ENCODE peak calls at places on chromosomes 1 and 21, in nine cellular contexts. L is right atrium auricular region, P is astrocyte, W is A549, Q is H9, U is suprapubic skin, N is tibial artery, D is esophagus muscularis mucosa, S is pancreas. X is an unnamed sample. For H3K4me1, the result is how much of the 10 kb centered on the place peaks cover.

GRCh38 chr1:38005195-38006007 is at the start of gene FHL3:
- DNase-seq in D (no peak), N (peak), L (peak), S (peak), Q (peak), W (no peak), U (peak), P (peak), X (no peak)

GRCh38 chr1:17079140-17079868 is 25.5 kb upstream of the SDHB start:
- DNase-seq in D (no peak), W (no peak), L (no peak), N (no peak), S (no peak), U (no peak), Q (no peak), P (no peak), X (no peak)

GRCh38 chr1:156051011-156051725 is 2.4 kb downstream of the UBQLN4 start:
- DNase-seq in S (no peak), U (no peak), L (no peak), Q (no peak), N (no peak), D (no peak), W (no peak), P (no peak), X (no peak)

GRCh38 chr1:234597894-234598293 is 12.1 kb downstream of the IRF2BP2 start:
- DNase-seq in Q (no peak), W (peak), P (no peak), U (no peak), S (no peak), D (no peak), L (peak), N (no peak), X (no peak)

GRCh38 chr1:217311766-217312165 is 319.1 kb downstream of the GPATCH2 start:
- DNase-seq in D (no peak), S (no peak), W (peak), P (no peak), U (no peak), L (no peak), N (no peak), Q (peak), X (no peak)

GRCh38 chr1:55378582-55378981 is 163.4 kb upstream of the USP24 start:
- DNase-seq in S (peak), U (no peak), Q (peak), D (peak), W (peak), L (peak), N (peak), P (peak), X (no peak)

GRCh38 chr1:218942421-218942820 is 231.3 kb upstream of the LYPLAL1 start:
- DNase-seq in S (no peak), U (no peak), L (no peak), P (no peak), D (no peak), N (no peak), W (no peak), Q (no peak), X (no peak)

GRCh38 chr1:39737546-39738169 is 1.0 kb upstream of the PPIE start:
- DNase-seq in S (no peak), D (no peak), N (no peak), L (no peak), P (peak), Q (no peak), W (no peak), U (no peak), X (no peak)

GRCh38 chr1:167548059-167548932 is 5.3 kb downstream of the CREG1 start:
- DNase-seq in U (no peak), W (peak), D (no peak), P (peak), Q (no peak), N (no peak), L (no peak), S (no peak), X (no peak)

GRCh38 chr1:27513958-27514357 is 24.0 kb upstream of the WASF2 start:
- DNase-seq in U (no peak), Q (no peak), S (no peak), W (no peak), D (no peak), P (no peak), L (no peak), N (no peak), X (no peak)

GRCh38 chr1:6137758-6138157 is 42.4 kb downstream of the CHD5 start:
- DNase-seq in W (no peak), N (no peak), U (no peak), D (no peak), S (peak), Q (no peak), P (no peak), L (no peak), X (no peak)

GRCh38 chr1:15046487-15047165 is 106.9 kb upstream of the TMEM51 start:
- DNase-seq in Q (peak), D (no peak), U (peak), W (peak), P (peak), N (peak), L (peak), S (peak), X (peak)

GRCh38 chr1:36734356-36734755 is 251.6 kb upstream of the CSF3R start:
- DNase-seq in U (no peak), N (peak), S (no peak), W (no peak), Q (no peak), D (no peak), L (no peak), P (no peak), X (no peak)

GRCh38 chr1:219931033-219931432 is 2.7 kb upstream of the SLC30A10 start:
- DNase-seq in S (no peak), D (no peak), L (no peak), U (no peak), Q (no peak), P (no peak), W (no peak), N (no peak), X (no peak)

GRCh38 chr1:81617308-81618027 is 183.3 kb upstream of the ADGRL2 start:
- DNase-seq in Q (no peak), N (no peak), P (no peak), L (no peak), S (no peak), W (no peak), U (no peak), D (no peak), X (no peak)

GRCh38 chr1:116115476-116115875 is 4.3 kb downstream of the MAB21L3 start:
- DNase-seq in U (no peak), W (peak), Q (no peak), D (peak), N (no peak), S (no peak), L (no peak), P (peak), X (peak)

DNA sequence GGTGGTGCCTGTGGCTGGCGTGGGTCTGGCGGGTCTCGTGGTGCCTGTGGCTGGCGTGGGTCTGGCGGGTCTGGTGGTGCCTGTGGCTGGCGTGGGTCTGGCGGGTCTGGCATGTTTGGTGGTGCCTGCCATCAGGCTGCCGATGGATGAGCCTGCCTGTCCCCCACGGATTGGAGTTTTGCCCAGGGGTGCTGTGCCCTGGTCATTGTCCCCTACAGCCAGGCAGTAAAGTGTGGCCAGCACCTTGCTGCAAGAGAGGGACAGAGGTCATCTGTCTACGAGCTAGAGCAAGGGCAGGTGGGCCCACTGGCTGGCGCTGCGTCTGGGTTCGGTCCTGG is 41.8 kb downstream of the SKI start:
- DNase-seq in U (no peak), D (no peak), N (no peak), L (no peak), S (no peak), W (no peak), P (no peak), Q (no peak), X (no peak)
- H3K4me1 ChIP-seq in U (half or more), D (half or more), N (half or more), L (half or more), S (under half), W (under half), P (under half), Q (under half), X (under half)

DNA sequence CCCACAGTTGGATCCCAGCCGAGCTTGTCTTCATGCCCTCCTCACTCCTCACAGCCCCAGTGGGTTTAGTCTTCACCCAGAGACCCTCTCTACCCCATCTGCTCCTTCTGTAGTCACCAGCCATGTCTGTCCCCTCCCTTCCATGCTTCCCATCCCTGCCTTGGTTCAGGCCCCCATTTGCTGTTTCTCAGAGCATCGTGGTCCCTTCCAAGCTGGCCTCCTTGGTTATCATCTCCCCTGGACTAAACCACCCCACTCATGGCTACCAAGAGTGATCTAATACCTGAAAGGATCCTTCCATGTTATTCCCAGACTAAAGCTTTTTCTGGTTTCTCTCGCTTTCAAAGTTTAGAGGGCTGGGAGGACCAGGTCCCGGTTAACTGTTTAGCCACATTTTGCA is 8.3 kb downstream of the CNIH3 start:
- DNase-seq in N (no peak), Q (no peak), W (no peak), L (no peak), S (no peak), U (no peak), P (no peak), D (no peak), X (no peak)
- H3K27ac ChIP-seq in N (no peak), Q (no peak), W (no peak), L (no peak), S (no peak), U (no peak), P (peak), D (no peak), X (no peak)

GRCh38 chr21:41752231-41752681 is 14.6 kb downstream of the RIPK4 start:
- DNase-seq in L (no peak), U (no peak), P (peak), S (peak), Q (no peak), D (no peak), W (no peak), N (no peak), X (peak)

GRCh38 chr21:41751621-41752020 is 15.2 kb downstream of the RIPK4 start:
- DNase-seq in U (no peak), W (no peak), N (no peak), S (peak), Q (no peak), D (no peak), P (no peak), L (no peak), X (peak)

GRCh38 chr21:41755258-41755933 is 11.5 kb downstream of the RIPK4 start:
- DNase-seq in P (no peak), U (no peak), D (no peak), L (no peak), S (peak), N (no peak), Q (no peak), W (no peak), X (no peak)

GRCh38 chr21:41754481-41754891 is 12.4 kb downstream of the RIPK4 start:
- DNase-seq in N (no peak), D (no peak), P (no peak), Q (peak), W (no peak), S (peak), U (no peak), L (no peak), X (no peak)

GRCh38 chr21:41753001-41753725 is 13.7 kb downstream of the RIPK4 start:
- DNase-seq in P (no peak), N (no peak), W (no peak), Q (no peak), D (no peak), U (no peak), S (peak), L (no peak), X (no peak)
- TF ChIP-seq CTCF in P (no peak), N (no peak), W (no peak), Q (no peak), D (no peak), U (no peak), S (no peak), L (no peak), X (no peak)

GRCh38 chr1:160403244-160403643 is 2.9 kb downstream of the VANGL2 start:
- DNase-seq in N (no peak), W (no peak), U (no peak), Q (no peak), D (no peak), L (peak), S (no peak), P (no peak), X (no peak)

GRCh38 chr1:160400646-160401486 is 502 bp downstream of the VANGL2 start:
- DNase-seq in U (no peak), W (no peak), L (no peak), D (no peak), P (no peak), S (peak), Q (peak), N (no peak), X (no peak)

GRCh38 chr1:160401487-160401805 is 1.1 kb downstream of the VANGL2 start:
- DNase-seq in D (no peak), L (no peak), P (no peak), N (no peak), U (no peak), S (no peak), W (no peak), Q (no peak), X (no peak)

GRCh38 chr1:160404094-160404493 is 3.7 kb downstream of the VANGL2 start:
- DNase-seq in Q (no peak), N (no peak), D (no peak), P (no peak), U (no peak), L (peak), W (no peak), S (no peak), X (no peak)

GRCh38 chr1:160401972-160402795 is 1.8 kb downstream of the VANGL2 start:
- DNase-seq in U (no peak), Q (no peak), D (no peak), S (no peak), W (no peak), L (peak), P (no peak), N (no peak), X (no peak)
- H3K4me1 ChIP-seq in U (half or more), Q (under half), D (under half), S (under half), W (under half), L (under half), P (under half), N (under half), X (under half)

GRCh38 chr1:153754266-153754665 is 20.9 kb upstream of the SLC27A3 start:
- DNase-seq in N (no peak), W (no peak), D (no peak), P (no peak), Q (no peak), S (no peak), U (no peak), L (no peak), X (no peak)
- H3K27ac ChIP-seq in N (peak), W (no peak), D (no peak), P (no peak), Q (no peak), S (no peak), U (no peak), L (no peak), X (no peak)

GRCh38 chr21:28473530-28474225 is 519.0 kb downstream of the LTN1 start:
- DNase-seq in U (no peak), W (no peak), L (no peak), S (no peak), Q (no peak), N (no peak), D (no peak), P (no peak), X (no peak)
- TF ChIP-seq CTCF in U (no peak), W (no peak), L (no peak), S (no peak), Q (no peak), N (no peak), D (no peak), P (no peak), X (no peak)

GRCh38 chr21:45096216-45096615 is 21.8 kb downstream of the ADARB1 start:
- DNase-seq in N (no peak), S (no peak), W (no peak), D (no peak), L (no peak), Q (no peak), U (no peak), P (no peak), X (no peak)
- H3K4me1 ChIP-seq in N (half or more), S (under half), W (under half), D (half or more), L (half or more), Q (under half), U (under half), P (under half), X (under half)

GRCh38 chr1:207965602-207966387 is 54.9 kb upstream of the CD34 start:
- DNase-seq in W (no peak), L (no peak), P (no peak), Q (no peak), D (peak), S (no peak), U (no peak), N (no peak), X (no peak)

GRCh38 chr1:207964195-207964966 is 53.5 kb upstream of the CD34 start:
- DNase-seq in N (no peak), Q (no peak), U (no peak), W (no peak), S (no peak), L (no peak), D (no peak), P (peak), X (peak)

GRCh38 chr1:207959995-207960745 is 49.2 kb upstream of the CD34 start:
- DNase-seq in W (no peak), Q (no peak), N (no peak), U (no peak), L (no peak), D (no peak), S (no peak), P (no peak), X (no peak)

GRCh38 chr1:207963429-207964194 is 52.7 kb upstream of the CD34 start:
- DNase-seq in U (peak), Q (peak), W (peak), D (peak), S (peak), L (peak), P (peak), N (peak), X (peak)

DNA sequence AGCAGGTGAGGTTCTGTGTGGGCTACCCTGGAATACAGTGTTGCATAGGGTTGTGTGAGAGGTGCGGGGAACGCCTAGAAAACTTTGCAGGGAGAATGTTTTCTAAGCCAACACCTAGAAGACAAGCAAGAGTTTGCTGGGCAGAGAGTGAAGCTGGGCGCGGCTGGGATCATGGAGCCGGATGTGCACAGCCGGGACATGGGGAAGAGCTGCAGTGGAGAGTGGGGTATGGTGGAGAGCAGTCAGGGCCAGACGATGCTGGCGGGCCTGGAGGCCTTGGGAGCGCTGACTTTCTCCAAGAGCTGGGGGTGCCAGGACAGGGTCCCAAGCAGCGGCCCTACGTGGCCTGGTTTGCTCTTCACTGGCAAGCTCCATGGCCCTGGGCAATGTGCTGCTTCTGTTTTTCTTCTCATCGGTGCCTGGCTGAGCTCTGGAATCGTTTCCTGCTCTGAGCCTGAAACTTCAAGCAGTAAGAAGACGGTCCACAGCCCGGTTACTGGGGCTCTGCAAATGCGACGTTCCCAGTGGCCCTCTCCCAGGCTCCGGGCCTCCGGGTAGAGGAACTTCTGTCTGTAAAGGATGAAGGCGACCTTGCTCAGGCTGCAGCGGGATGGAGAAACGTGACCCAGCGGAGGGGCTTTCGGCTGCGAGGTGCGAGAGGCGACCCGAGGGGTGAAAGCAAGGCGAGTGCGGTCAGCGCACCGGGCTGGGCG is 51.9 kb upstream of the CD34 start:
- DNase-seq in N (peak), W (no peak), L (peak), S (no peak), Q (no peak), D (peak), P (no peak), U (peak), X (peak)
- H3K27ac ChIP-seq in N (peak), W (peak), L (peak), S (peak), Q (no peak), D (peak), P (peak), U (peak), X (no peak)

GRCh38 chr1:94698759-94699502 is 121.2 kb upstream of the SLC44A3 start:
- DNase-seq in P (peak), N (no peak), U (no peak), S (no peak), W (peak), Q (no peak), L (no peak), D (no peak), X (peak)
- TF ChIP-seq CTCF in P (no peak), N (no peak), U (no peak), S (no peak), W (no peak), Q (no peak), L (no peak), D (no peak), X (peak)